ENCODE peak calls at places on chromosomes 16 and 17, in eight cellular contexts. One of them, this sample, is unnamed.

GRCh38 chr16:55047903-55048497 is 117.3 kb downstream of the IRX5 start:
- DNase-seq in body of pancreas: no peak
- DNase-seq in ascending aorta: no peak
- DNase-seq in T follicular helper cell: no peak
- DNase-seq in posterior vena cava: no peak
- DNase-seq in occipital lobe: no peak
- DNase-seq in choroid plexus epithelial cell: no peak
- DNase-seq in left cardiac atrium: no peak
- DNase-seq in this sample: no peak

GRCh38 chr16:74623214-74623842 is 16.4 kb upstream of the GLG1 start:
- DNase-seq in body of pancreas: no peak
- DNase-seq in ascending aorta: no peak
- DNase-seq in T follicular helper cell: no peak
- DNase-seq in posterior vena cava: peak
- DNase-seq in occipital lobe: no peak
- DNase-seq in choroid plexus epithelial cell: peak
- DNase-seq in left cardiac atrium: no peak
- DNase-seq in this sample: no peak

GRCh38 chr16:83449861-83450260 is 357.9 kb upstream of the HSBP1 start:
- DNase-seq in body of pancreas: no peak
- DNase-seq in ascending aorta: no peak
- DNase-seq in T follicular helper cell: no peak
- DNase-seq in posterior vena cava: no peak
- DNase-seq in occipital lobe: no peak
- DNase-seq in choroid plexus epithelial cell: no peak
- DNase-seq in left cardiac atrium: no peak
- DNase-seq in this sample: no peak

GRCh38 chr17:19717411-19717908 is 1.1 kb upstream of the SLC47A2 start:
- DNase-seq in body of pancreas: no peak
- DNase-seq in ascending aorta: no peak
- DNase-seq in T follicular helper cell: no peak
- DNase-seq in posterior vena cava: no peak
- DNase-seq in occipital lobe: no peak
- DNase-seq in choroid plexus epithelial cell: no peak
- DNase-seq in left cardiac atrium: no peak
- DNase-seq in this sample: no peak

GRCh38 chr16:3769942-3770341 is 52.6 kb upstream of the TRAP1 start:
- DNase-seq in body of pancreas: no peak
- DNase-seq in ascending aorta: no peak
- DNase-seq in T follicular helper cell: no peak
- DNase-seq in posterior vena cava: peak
- DNase-seq in occipital lobe: no peak
- DNase-seq in choroid plexus epithelial cell: no peak
- DNase-seq in left cardiac atrium: no peak
- DNase-seq in this sample: no peak

GRCh38 chr17:33934696-33935095 is 320.4 kb upstream of the CCL2 start:
- DNase-seq in body of pancreas: no peak
- DNase-seq in ascending aorta: no peak
- DNase-seq in T follicular helper cell: no peak
- DNase-seq in posterior vena cava: no peak
- DNase-seq in occipital lobe: no peak
- DNase-seq in choroid plexus epithelial cell: no peak
- DNase-seq in left cardiac atrium: no peak
- DNase-seq in this sample: no peak

GRCh38 chr17:77049440-77049839 is 91.3 kb upstream of the SEC14L1 start:
- DNase-seq in body of pancreas: no peak
- DNase-seq in ascending aorta: no peak
- DNase-seq in T follicular helper cell: no peak
- DNase-seq in posterior vena cava: no peak
- DNase-seq in occipital lobe: no peak
- DNase-seq in choroid plexus epithelial cell: no peak
- DNase-seq in left cardiac atrium: no peak
- DNase-seq in this sample: no peak

GRCh38 chr17:44464037-44464436 is 39.2 kb downstream of the GPATCH8 start:
- DNase-seq in body of pancreas: no peak
- DNase-seq in ascending aorta: no peak
- DNase-seq in T follicular helper cell: no peak
- DNase-seq in posterior vena cava: no peak
- DNase-seq in occipital lobe: no peak
- DNase-seq in choroid plexus epithelial cell: peak
- DNase-seq in left cardiac atrium: no peak
- DNase-seq in this sample: no peak

GRCh38 chr17:21289175-21289901 is 4.8 kb downstream of the MAP2K3 start:
- DNase-seq in body of pancreas: no peak
- DNase-seq in ascending aorta: no peak
- DNase-seq in T follicular helper cell: no peak
- DNase-seq in posterior vena cava: peak
- DNase-seq in occipital lobe: no peak
- DNase-seq in choroid plexus epithelial cell: no peak
- DNase-seq in left cardiac atrium: no peak
- DNase-seq in this sample: no peak

GRCh38 chr17:32479074-32479617 is 7.6 kb upstream of the CDK5R1 start:
- DNase-seq in body of pancreas: no peak
- DNase-seq in ascending aorta: no peak
- DNase-seq in T follicular helper cell: no peak
- DNase-seq in posterior vena cava: no peak
- DNase-seq in occipital lobe: no peak
- DNase-seq in choroid plexus epithelial cell: no peak
- DNase-seq in left cardiac atrium: no peak
- DNase-seq in this sample: no peak